ENCODE peak calls at places on chromosome 3, in five cellular contexts. O, T, Q, G and V are unnamed samples.
A peak's percentile ranks its signal among the peaks of the same experiment; 100 is the strongest.

GRCh38 chr3:16821053-16821452 is 63.7 kb upstream of the PLCL2 start:
- DNase-seq in O (no peak), T (no peak), Q (no peak), G (no peak), V (no peak)

GRCh38 chr3:184116017-184116416 is 19.1 kb upstream of the EIF2B5 start:
- DNase-seq in O (no peak), T (no peak), Q (no peak), G (no peak), V (no peak)

GRCh38 chr3:147298511-147298982 is 107.8 kb downstream of the ZIC4 start:
- DNase-seq in O (no peak), T (no peak), Q (no peak), G (peak; percentile 96), V (no peak)

GRCh38 chr3:174191380-174191779 is 667.8 kb upstream of the NAALADL2 start:
- DNase-seq in O (no peak), T (no peak), Q (peak; percentile 57), G (no peak), V (no peak)

GRCh38 chr3:117408811-117409210 is 699.2 kb downstream of the TUSC7 start:
- DNase-seq in O (no peak), T (no peak), Q (no peak), G (no peak), V (no peak)

GRCh38 chr3:58462829-58463180 is 29.1 kb upstream of the KCTD6 start:
- DNase-seq in O (no peak), T (no peak), Q (no peak), G (no peak), V (no peak)

GRCh38 chr3:75610773-75611172 is 53.4 kb upstream of the FRG2C start:
- DNase-seq in O (no peak), T (no peak), Q (no peak), G (no peak), V (no peak)

GRCh38 chr3:73719877-73720276 is 95.1 kb upstream of the PDZRN3 start:
- DNase-seq in O (no peak), T (no peak), Q (no peak), G (no peak), V (no peak)

GRCh38 chr3:126440709-126440995 is 35.0 kb downstream of the ZXDC start:
- DNase-seq in O (no peak), T (no peak), Q (no peak), G (no peak), V (no peak)

GRCh38 chr3:71389191-71389590 is 194.3 kb downstream of the FOXP1 start:
- DNase-seq in O (no peak), T (no peak), Q (peak; percentile 25), G (no peak), V (no peak)

GRCh38 chr3:134232146-134232545 is 18.5 kb downstream of the RYK start:
- DNase-seq in O (no peak), T (no peak), Q (no peak), G (no peak), V (no peak)